ENCODE peak calls at places on chromosomes 1 and 21, in six cellular contexts. One of them, this sample, is unnamed.

GRCh38 chr1:3640113-3640932 is 9.6 kb downstream of the WRAP73 start:
- DNase-seq in GM23248: no peak
- DNase-seq in H9: no peak
- DNase-seq in fibroblast of lung: no peak
- DNase-seq in HCT116: no peak
- DNase-seq in PC-3: no peak
- DNase-seq in this sample: no peak

GRCh38 chr21:45404726-45405270 is at the start of gene COL18A1:
- DNase-seq in GM23248: peak; percentile 67
- DNase-seq in H9: peak; percentile 84
- DNase-seq in fibroblast of lung: peak; percentile 56
- DNase-seq in HCT116: no peak
- DNase-seq in PC-3: peak; percentile 43
- DNase-seq in this sample: peak; percentile 90

GRCh38 chr1:110677526-110677925 is 2.8 kb upstream of the KCNA3 start:
- DNase-seq in GM23248: no peak
- DNase-seq in H9: no peak
- DNase-seq in fibroblast of lung: peak; percentile 71
- DNase-seq in HCT116: no peak
- DNase-seq in PC-3: no peak
- DNase-seq in this sample: no peak

GRCh38 chr1:230972855-230973271 is 5.8 kb downstream of the TTC13 start:
- DNase-seq in GM23248: peak; percentile 41
- DNase-seq in H9: no peak
- DNase-seq in fibroblast of lung: no peak
- DNase-seq in HCT116: no peak
- DNase-seq in PC-3: peak; percentile 53
- DNase-seq in this sample: no peak

GRCh38 chr1:201184734-201185453 is 5.7 kb upstream of the IGFN1 start:
- DNase-seq in GM23248: peak; percentile 95
- DNase-seq in H9: peak; percentile 53
- DNase-seq in fibroblast of lung: peak; percentile 83
- DNase-seq in HCT116: peak; percentile 54
- DNase-seq in PC-3: peak; percentile 89
- DNase-seq in this sample: peak; percentile 65

GRCh38 chr1:19661721-19662228 is 2.9 kb upstream of the HTR6 start:
- DNase-seq in GM23248: peak; percentile 69
- DNase-seq in H9: no peak
- DNase-seq in fibroblast of lung: peak; percentile 68
- DNase-seq in HCT116: peak; percentile 24
- DNase-seq in PC-3: peak; percentile 76
- DNase-seq in this sample: no peak

GRCh38 chr1:154970631-154971340 is at the start of gene SHC1:
- DNase-seq in GM23248: peak; percentile 96
- DNase-seq in H9: peak; percentile 95
- DNase-seq in fibroblast of lung: peak; percentile 92
- DNase-seq in HCT116: no peak
- DNase-seq in PC-3: peak; percentile 81
- DNase-seq in this sample: peak; percentile 96

GRCh38 chr1:98048234-98048633 is 127.4 kb upstream of the DPYD start:
- DNase-seq in GM23248: peak; percentile 94
- DNase-seq in H9: peak; percentile 87
- DNase-seq in fibroblast of lung: peak; percentile 91
- DNase-seq in HCT116: no peak
- DNase-seq in PC-3: peak; percentile 70
- DNase-seq in this sample: peak; percentile 92

GRCh38 chr1:181556606-181557005 is 73.3 kb downstream of the CACNA1E start:
- DNase-seq in GM23248: no peak
- DNase-seq in H9: no peak
- DNase-seq in fibroblast of lung: no peak
- DNase-seq in HCT116: no peak
- DNase-seq in PC-3: no peak
- DNase-seq in this sample: no peak

GRCh38 chr1:30744060-30744756 is 13.4 kb downstream of the LAPTM5 start:
- DNase-seq in GM23248: peak; percentile 23
- DNase-seq in H9: no peak
- DNase-seq in fibroblast of lung: peak; percentile 39
- DNase-seq in HCT116: no peak
- DNase-seq in PC-3: no peak
- DNase-seq in this sample: no peak

GRCh38 chr1:59678065-59678808 is 136.5 kb upstream of the HOOK1 start:
- DNase-seq in GM23248: no peak
- DNase-seq in H9: no peak
- DNase-seq in fibroblast of lung: no peak
- DNase-seq in HCT116: no peak
- DNase-seq in PC-3: no peak
- DNase-seq in this sample: peak; percentile 75

GRCh38 chr1:185317034-185317885 is at the start of gene IVNS1ABP:
- DNase-seq in GM23248: peak; percentile 96
- DNase-seq in H9: peak; percentile 99
- DNase-seq in fibroblast of lung: peak; percentile 88
- DNase-seq in HCT116: peak; percentile 85
- DNase-seq in PC-3: peak; percentile 78
- DNase-seq in this sample: peak; percentile 95

GRCh38 chr1:108199231-108199657 is 899 bp downstream of the SLC25A24 start:
- DNase-seq in GM23248: peak; percentile 62
- DNase-seq in H9: no peak
- DNase-seq in fibroblast of lung: peak; percentile 48
- DNase-seq in HCT116: peak; percentile 16
- DNase-seq in PC-3: peak; percentile 70
- DNase-seq in this sample: peak; percentile 52

GRCh38 chr1:32250893-32251716 is at the start of gene LCK:
- DNase-seq in GM23248: no peak
- DNase-seq in H9: peak; percentile 51
- DNase-seq in fibroblast of lung: no peak
- DNase-seq in HCT116: no peak
- DNase-seq in PC-3: no peak
- DNase-seq in this sample: no peak

GRCh38 chr1:204032642-204033235 is 40.2 kb upstream of the SOX13 start:
- DNase-seq in GM23248: peak; percentile 26
- DNase-seq in H9: no peak
- DNase-seq in fibroblast of lung: no peak
- DNase-seq in HCT116: no peak
- DNase-seq in PC-3: peak; percentile 42
- DNase-seq in this sample: peak; percentile 18

GRCh38 chr1:182281541-182281940 is 110.0 kb downstream of the GLUL start:
- DNase-seq in GM23248: peak; percentile 50
- DNase-seq in H9: no peak
- DNase-seq in fibroblast of lung: no peak
- DNase-seq in HCT116: no peak
- DNase-seq in PC-3: no peak
- DNase-seq in this sample: no peak

GRCh38 chr1:93798301-93798700 is 80.7 kb downstream of the DNTTIP2 start:
- DNase-seq in GM23248: peak; percentile 60
- DNase-seq in H9: no peak
- DNase-seq in fibroblast of lung: peak; percentile 82
- DNase-seq in HCT116: no peak
- DNase-seq in PC-3: peak; percentile 98
- DNase-seq in this sample: no peak

GRCh38 chr1:2322065-2322571 is 69.2 kb downstream of the MORN1 start:
- DNase-seq in GM23248: peak; percentile 97
- DNase-seq in H9: peak; percentile 61
- DNase-seq in fibroblast of lung: peak; percentile 82
- DNase-seq in HCT116: no peak
- DNase-seq in PC-3: no peak
- DNase-seq in this sample: peak; percentile 89

GRCh38 chr1:38657873-38658272 is 201.7 kb downstream of the RRAGC start:
- DNase-seq in GM23248: no peak
- DNase-seq in H9: no peak
- DNase-seq in fibroblast of lung: no peak
- DNase-seq in HCT116: no peak
- DNase-seq in PC-3: no peak
- DNase-seq in this sample: no peak

GRCh38 chr1:38656741-38657140 is 202.8 kb downstream of the RRAGC start:
- DNase-seq in GM23248: no peak
- DNase-seq in H9: no peak
- DNase-seq in fibroblast of lung: no peak
- DNase-seq in HCT116: no peak
- DNase-seq in PC-3: no peak
- DNase-seq in this sample: no peak

GRCh38 chr1:38662141-38662540 is 197.4 kb downstream of the RRAGC start:
- DNase-seq in GM23248: no peak
- DNase-seq in H9: no peak
- DNase-seq in fibroblast of lung: no peak
- DNase-seq in HCT116: no peak
- DNase-seq in PC-3: no peak
- DNase-seq in this sample: no peak

GRCh38 chr1:38658883-38659282 is 200.7 kb downstream of the RRAGC start:
- DNase-seq in GM23248: no peak
- DNase-seq in H9: no peak
- DNase-seq in fibroblast of lung: no peak
- DNase-seq in HCT116: no peak
- DNase-seq in PC-3: no peak
- DNase-seq in this sample: no peak

DNA sequence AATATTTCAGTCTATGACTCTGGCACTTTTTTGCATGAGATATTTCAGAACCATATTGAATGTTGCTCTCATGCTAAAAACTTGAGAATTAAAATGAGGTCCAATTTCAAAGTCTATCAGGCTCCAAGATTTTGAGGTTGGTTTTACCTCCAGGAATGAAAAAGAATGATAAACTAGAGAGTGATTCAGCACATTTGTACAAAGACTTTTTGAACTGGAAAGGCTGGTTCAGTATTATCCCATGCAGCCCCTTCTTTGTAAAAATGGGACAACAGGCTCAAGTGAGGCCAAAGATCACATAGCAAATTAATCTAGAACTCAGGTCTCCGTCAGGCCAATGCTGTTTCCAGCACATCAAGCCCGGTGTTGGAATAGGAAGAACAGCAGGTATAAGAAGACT is 202.1 kb downstream of the RRAGC start:
- DNase-seq in GM23248: no peak
- DNase-seq in H9: no peak
- DNase-seq in fibroblast of lung: no peak
- DNase-seq in HCT116: no peak
- DNase-seq in PC-3: no peak
- DNase-seq in this sample: no peak
- H3K27ac ChIP-seq in GM23248: no peak overlapping the region
- H3K27ac ChIP-seq in H9: no peak overlapping the region
- H3K27ac ChIP-seq in fibroblast of lung: no peak overlapping the region
- H3K27ac ChIP-seq in HCT116: no peak overlapping the region
- H3K27ac ChIP-seq in PC-3: no peak overlapping the region
- H3K27ac ChIP-seq in this sample: no peak overlapping the region

GRCh38 chr1:227318852-227319607 is 738 bp upstream of the CDC42BPA start:
- DNase-seq in GM23248: peak; percentile 51
- DNase-seq in H9: peak; percentile 79
- DNase-seq in fibroblast of lung: peak; percentile 33
- DNase-seq in HCT116: no peak
- DNase-seq in PC-3: peak; percentile 76
- DNase-seq in this sample: peak; percentile 81
- H3K9ac ChIP-seq in GM23248: peak overlapping the region; percentile 80
- H3K9ac ChIP-seq in H9: peak overlapping the region; percentile 42
- H3K9ac ChIP-seq in fibroblast of lung: peak overlapping the region; percentile 82
- H3K9ac ChIP-seq in HCT116: peak overlapping the region; percentile 80
- H3K9ac ChIP-seq in PC-3: peak overlapping the region; percentile 76
- H3K9ac ChIP-seq in this sample: no peak overlapping the region

GRCh38 chr21:20968391-20968790 is 29.8 kb upstream of the NCAM2 start:
- DNase-seq in GM23248: no peak
- DNase-seq in H9: no peak
- DNase-seq in fibroblast of lung: peak; percentile 7
- DNase-seq in HCT116: no peak
- DNase-seq in PC-3: no peak
- DNase-seq in this sample: no peak

GRCh38 chr21:20971296-20971921 is 26.8 kb upstream of the NCAM2 start:
- DNase-seq in GM23248: peak; percentile 76
- DNase-seq in H9: peak; percentile 35
- DNase-seq in fibroblast of lung: peak; percentile 74
- DNase-seq in HCT116: no peak
- DNase-seq in PC-3: peak; percentile 62
- DNase-seq in this sample: peak; percentile 49

DNA sequence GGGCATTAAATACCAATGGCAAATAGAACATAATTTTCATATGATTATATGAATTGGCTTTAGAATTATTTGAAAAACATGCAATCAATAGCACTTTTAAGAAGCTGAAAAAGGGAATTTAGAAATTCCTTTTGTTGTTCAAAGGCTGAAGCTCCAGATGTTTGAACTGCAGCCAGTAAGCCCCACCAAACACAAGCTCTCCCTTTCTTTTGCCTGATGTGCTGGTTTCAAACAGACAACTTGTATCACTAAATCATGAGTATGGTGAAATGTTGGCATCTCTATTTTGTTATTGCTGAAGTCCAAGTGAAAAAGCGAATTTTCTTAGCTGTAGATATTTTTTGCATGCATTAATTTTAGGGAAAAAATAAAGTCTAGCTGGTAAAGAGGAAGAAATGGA is 27.5 kb upstream of the NCAM2 start:
- DNase-seq in GM23248: no peak
- DNase-seq in H9: no peak
- DNase-seq in fibroblast of lung: no peak
- DNase-seq in HCT116: no peak
- DNase-seq in PC-3: no peak
- DNase-seq in this sample: no peak
- H2AFZ ChIP-seq in GM23248: no peak overlapping the region
- H2AFZ ChIP-seq in H9: no peak overlapping the region
- H2AFZ ChIP-seq in fibroblast of lung: no peak overlapping the region
- H2AFZ ChIP-seq in HCT116: no peak overlapping the region
- H2AFZ ChIP-seq in PC-3: no peak overlapping the region
- H2AFZ ChIP-seq in this sample: no peak overlapping the region

GRCh38 chr1:12480031-12480430 is 138.0 kb downstream of the DHRS3 start:
- DNase-seq in GM23248: no peak
- DNase-seq in H9: no peak
- DNase-seq in fibroblast of lung: no peak
- DNase-seq in HCT116: no peak
- DNase-seq in PC-3: no peak
- DNase-seq in this sample: no peak
- H3K27ac ChIP-seq in GM23248: peak overlapping the region; percentile 32
- H3K27ac ChIP-seq in H9: no peak overlapping the region
- H3K27ac ChIP-seq in fibroblast of lung: no peak overlapping the region
- H3K27ac ChIP-seq in HCT116: no peak overlapping the region
- H3K27ac ChIP-seq in PC-3: peak overlapping the region; percentile 96
- H3K27ac ChIP-seq in this sample: no peak overlapping the region

GRCh38 chr1:82161651-82162238 is 361.0 kb downstream of the ADGRL2 start:
- DNase-seq in GM23248: no peak
- DNase-seq in H9: no peak
- DNase-seq in fibroblast of lung: peak; percentile 56
- DNase-seq in HCT116: no peak
- DNase-seq in PC-3: peak; percentile 14
- DNase-seq in this sample: no peak
- H3K9ac ChIP-seq in GM23248: no peak overlapping the region
- H3K9ac ChIP-seq in H9: no peak overlapping the region
- H3K9ac ChIP-seq in fibroblast of lung: no peak overlapping the region
- H3K9ac ChIP-seq in HCT116: no peak overlapping the region
- H3K9ac ChIP-seq in PC-3: no peak overlapping the region
- H3K9ac ChIP-seq in this sample: no peak overlapping the region

This sample was measured in neural progenitor cell.